ENCODE peak calls at places on chromosomes 6 and 20, in five cellular contexts. U, P, Z, C and J are unnamed samples.

GRCh38 chr20:46031701-46032254 is 2.8 kb downstream of the SLC12A5 start:
- DNase-seq in C (peak; percentile 88), Z (peak; percentile 85), U (no peak), P (no peak), J (no peak)

GRCh38 chr6:83868639-83869038 is 9.2 kb downstream of the CYB5R4 start:
- DNase-seq in C (no peak), P (no peak), U (no peak), Z (no peak), J (peak; percentile 68)

GRCh38 chr6:25872804-25873203 is 1.2 kb downstream of the SLC17A3 start:
- DNase-seq in Z (no peak), U (no peak), P (no peak), C (no peak), J (no peak)

GRCh38 chr6:145137425-145137824 is 597.9 kb downstream of the EPM2A start:
- DNase-seq in C (no peak), U (no peak), Z (no peak), P (no peak), J (no peak)

GRCh38 chr20:62922451-62922921 is 3.8 kb downstream of the DIDO1 start:
- DNase-seq in U (no peak), C (no peak), Z (no peak), P (no peak), J (no peak)

GRCh38 chr6:6781172-6781876 is 192.8 kb downstream of the LY86 start:
- DNase-seq in Z (peak; percentile 48), C (no peak), U (peak; percentile 65), P (no peak), J (no peak)

GRCh38 chr6:15752820-15753219 is 90.0 kb upstream of the DTNBP1 start:
- DNase-seq in P (no peak), U (no peak), Z (peak; percentile 41), C (no peak), J (no peak)

GRCh38 chr20:37562695-37563480 is 35.2 kb upstream of the BLCAP start:
- DNase-seq in Z (no peak), U (no peak), P (no peak), C (no peak), J (no peak)